ENCODE peak calls at places on chromosomes 6 and 20, in five cellular contexts. One of them, this sample, is unnamed.

GRCh38 chr20:61850926-61851900 is 214.5 kb downstream of the TAF4 start:
- DNase-seq in IMR-90: peak; percentile 15
- DNase-seq in A549: no peak
- DNase-seq in breast epithelium: no peak
- DNase-seq in CD8-positive, alpha-beta memory T cell: no peak
- DNase-seq in this sample: no peak

GRCh38 chr20:10209091-10209490 is 9.5 kb upstream of the SNAP25 start:
- DNase-seq in CD8-positive, alpha-beta memory T cell: no peak
- DNase-seq in breast epithelium: no peak
- DNase-seq in IMR-90: peak; percentile 73
- DNase-seq in A549: no peak
- DNase-seq in this sample: no peak

GRCh38 chr6:113697642-113698410 is 159.3 kb upstream of the MARCKS start:
- DNase-seq in IMR-90: peak; percentile 98
- DNase-seq in CD8-positive, alpha-beta memory T cell: no peak
- DNase-seq in breast epithelium: no peak
- DNase-seq in A549: no peak
- DNase-seq in this sample: no peak

GRCh38 chr6:8570241-8570924 is 135.0 kb upstream of the SLC35B3 start:
- DNase-seq in CD8-positive, alpha-beta memory T cell: no peak
- DNase-seq in breast epithelium: no peak
- DNase-seq in A549: no peak
- DNase-seq in IMR-90: no peak
- DNase-seq in this sample: no peak

GRCh38 chr20:11542645-11543044 is 375.0 kb upstream of the BTBD3 start:
- DNase-seq in breast epithelium: no peak
- DNase-seq in A549: no peak
- DNase-seq in CD8-positive, alpha-beta memory T cell: no peak
- DNase-seq in IMR-90: no peak
- DNase-seq in this sample: no peak

GRCh38 chr20:37142708-37143107 is 36.4 kb upstream of the RPN2 start:
- DNase-seq in IMR-90: peak; percentile 6
- DNase-seq in A549: no peak
- DNase-seq in breast epithelium: no peak
- DNase-seq in CD8-positive, alpha-beta memory T cell: no peak
- DNase-seq in this sample: no peak

GRCh38 chr6:127951172-127951995 is 50.5 kb upstream of the THEMIS start:
- DNase-seq in breast epithelium: no peak
- DNase-seq in CD8-positive, alpha-beta memory T cell: peak; percentile 68
- DNase-seq in IMR-90: no peak
- DNase-seq in A549: no peak
- DNase-seq in this sample: no peak

GRCh38 chr20:17888044-17888443 is 80.5 kb downstream of the SNX5 start:
- DNase-seq in CD8-positive, alpha-beta memory T cell: no peak
- DNase-seq in A549: no peak
- DNase-seq in IMR-90: no peak
- DNase-seq in breast epithelium: no peak
- DNase-seq in this sample: no peak

GRCh38 chr6:23559587-23560343 is 566.2 kb upstream of the NRSN1 start:
- DNase-seq in breast epithelium: no peak
- DNase-seq in CD8-positive, alpha-beta memory T cell: no peak
- DNase-seq in A549: no peak
- DNase-seq in IMR-90: no peak
- DNase-seq in this sample: no peak

GRCh38 chr20:50478162-50479036 is 31.8 kb upstream of the PTPN1 start:
- DNase-seq in IMR-90: peak; percentile 29
- DNase-seq in CD8-positive, alpha-beta memory T cell: peak; percentile 55
- DNase-seq in breast epithelium: peak; percentile 70
- DNase-seq in A549: peak; percentile 64
- DNase-seq in this sample: no peak

GRCh38 chr6:168129292-168130167 is 50.5 kb upstream of the FRMD1 start:
- DNase-seq in A549: no peak
- DNase-seq in breast epithelium: no peak
- DNase-seq in IMR-90: no peak
- DNase-seq in CD8-positive, alpha-beta memory T cell: no peak
- DNase-seq in this sample: no peak

GRCh38 chr20:50690979-50691584 is at the start of gene RIPOR3:
- DNase-seq in IMR-90: no peak
- DNase-seq in CD8-positive, alpha-beta memory T cell: no peak
- DNase-seq in A549: no peak
- DNase-seq in breast epithelium: no peak
- DNase-seq in this sample: no peak

GRCh38 chr6:73710470-73710869 is 14.5 kb downstream of the CD109 start:
- DNase-seq in A549: no peak
- DNase-seq in CD8-positive, alpha-beta memory T cell: no peak
- DNase-seq in IMR-90: peak; percentile 68
- DNase-seq in breast epithelium: no peak
- DNase-seq in this sample: no peak

GRCh38 chr20:38109657-38110524 is 55.2 kb downstream of the TGM2 start:
- DNase-seq in breast epithelium: no peak
- DNase-seq in A549: peak; percentile 77
- DNase-seq in IMR-90: peak; percentile 79
- DNase-seq in CD8-positive, alpha-beta memory T cell: no peak
- DNase-seq in this sample: no peak

GRCh38 chr20:13809373-13809772 is 24.5 kb downstream of the NDUFAF5 start:
- DNase-seq in breast epithelium: no peak
- DNase-seq in A549: no peak
- DNase-seq in CD8-positive, alpha-beta memory T cell: no peak
- DNase-seq in IMR-90: no peak
- DNase-seq in this sample: no peak

GRCh38 chr6:34246563-34247391 is 2.0 kb downstream of the SMIM29 start:
- DNase-seq in A549: no peak
- DNase-seq in IMR-90: peak; percentile 46
- DNase-seq in CD8-positive, alpha-beta memory T cell: no peak
- DNase-seq in breast epithelium: no peak
- DNase-seq in this sample: no peak

DNA sequence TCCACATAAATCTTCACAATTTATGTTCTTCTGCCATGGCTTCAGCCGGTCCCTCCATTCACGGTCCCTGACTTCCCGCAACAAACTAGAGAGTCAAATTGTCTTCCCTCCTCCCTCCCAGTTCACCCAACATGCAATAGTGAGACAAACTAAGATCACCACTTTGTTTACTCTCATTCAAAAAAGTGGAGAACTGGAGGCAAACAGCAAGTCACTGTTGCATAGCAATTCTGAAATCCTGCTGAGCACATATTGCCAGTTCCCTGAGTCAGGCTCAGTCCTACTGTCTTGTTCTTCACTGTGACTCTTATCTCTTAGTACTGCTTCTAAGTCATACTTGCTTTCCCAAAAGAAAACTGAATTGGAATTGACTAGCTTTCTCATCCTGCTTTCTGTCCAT is 287.2 kb upstream of the SASH1 start:
- DNase-seq in A549: no peak
- DNase-seq in breast epithelium: no peak
- DNase-seq in IMR-90: no peak
- DNase-seq in CD8-positive, alpha-beta memory T cell: no peak
- DNase-seq in this sample: no peak
- H3K27ac ChIP-seq in A549: no peak overlapping the region
- H3K27ac ChIP-seq in breast epithelium: no peak overlapping the region
- H3K27ac ChIP-seq in IMR-90: no peak overlapping the region
- H3K27ac ChIP-seq in CD8-positive, alpha-beta memory T cell: no peak overlapping the region
- H3K27ac ChIP-seq in this sample: no peak overlapping the region

GRCh38 chr20:5513975-5514516 is 197.3 kb upstream of the PROKR2 start:
- DNase-seq in breast epithelium: no peak
- DNase-seq in CD8-positive, alpha-beta memory T cell: no peak
- DNase-seq in A549: peak; percentile 84
- DNase-seq in IMR-90: peak; percentile 49
- DNase-seq in this sample: no peak
- H3K27ac ChIP-seq in breast epithelium: no peak overlapping the region
- H3K27ac ChIP-seq in CD8-positive, alpha-beta memory T cell: no peak overlapping the region
- H3K27ac ChIP-seq in A549: peak overlapping the region; percentile 78
- H3K27ac ChIP-seq in IMR-90: no peak overlapping the region
- H3K27ac ChIP-seq in this sample: no peak overlapping the region

DNA sequence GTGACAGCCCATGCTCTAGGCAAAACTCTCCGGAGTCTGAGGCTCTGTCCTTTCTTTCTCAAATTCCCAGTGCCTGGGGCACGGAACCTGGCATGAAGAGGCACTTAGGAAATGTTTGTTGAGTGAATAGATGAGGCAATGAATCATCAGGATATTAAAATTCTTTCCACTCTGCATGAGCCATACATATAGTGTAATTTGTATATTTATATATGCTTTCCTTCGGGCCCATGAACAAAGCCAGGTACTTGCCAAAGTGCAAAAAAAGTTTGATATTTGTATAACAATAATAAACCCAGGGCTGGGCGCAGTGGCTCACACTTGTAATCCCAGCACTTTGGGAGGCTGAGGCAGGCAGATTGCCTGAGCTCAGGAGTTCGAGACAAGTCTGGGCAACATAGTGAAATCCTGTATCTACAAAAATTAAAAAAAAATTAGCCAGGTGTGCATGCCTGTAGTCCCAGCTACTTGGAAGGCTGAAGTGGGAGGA is 212.3 kb upstream of the ZNF217 start:
- DNase-seq in A549: peak; percentile 82
- DNase-seq in CD8-positive, alpha-beta memory T cell: no peak
- DNase-seq in breast epithelium: peak; percentile 59
- DNase-seq in IMR-90: peak; percentile 81
- DNase-seq in this sample: no peak
- H3K27ac ChIP-seq in A549: peak overlapping the region; percentile 90
- H3K27ac ChIP-seq in CD8-positive, alpha-beta memory T cell: no peak overlapping the region
- H3K27ac ChIP-seq in breast epithelium: no peak overlapping the region
- H3K27ac ChIP-seq in IMR-90: no peak overlapping the region
- H3K27ac ChIP-seq in this sample: no peak overlapping the region

DNA sequence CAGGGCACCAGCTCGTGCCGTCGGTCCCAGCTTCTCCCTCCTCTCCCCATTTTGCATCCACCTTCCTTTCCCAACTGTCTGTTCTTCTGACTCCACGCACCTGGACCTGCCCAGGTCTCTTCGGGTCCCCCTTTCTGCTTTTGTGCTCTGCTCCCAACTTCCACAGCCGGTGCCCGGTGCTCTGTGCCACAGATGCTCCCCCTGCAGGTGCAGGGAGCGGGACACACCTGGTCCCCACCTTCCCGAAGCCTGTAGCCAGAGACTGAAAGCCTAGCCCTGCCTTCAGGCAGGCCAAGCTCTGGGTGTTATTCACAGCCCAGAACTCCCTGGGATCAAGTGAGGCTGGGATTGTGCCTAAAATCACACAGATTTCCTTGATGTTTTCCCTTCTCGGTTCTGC is 24.6 kb upstream of the BMP7 start:
- DNase-seq in CD8-positive, alpha-beta memory T cell: no peak
- DNase-seq in IMR-90: no peak
- DNase-seq in breast epithelium: no peak
- DNase-seq in A549: no peak
- DNase-seq in this sample: no peak
- H3K27ac ChIP-seq in CD8-positive, alpha-beta memory T cell: no peak overlapping the region
- H3K27ac ChIP-seq in IMR-90: no peak overlapping the region
- H3K27ac ChIP-seq in breast epithelium: no peak overlapping the region
- H3K27ac ChIP-seq in A549: no peak overlapping the region
- H3K27ac ChIP-seq in this sample: no peak overlapping the region

GRCh38 chr6:99177736-99178135 is 171.7 kb downstream of the FAXC start:
- DNase-seq in IMR-90: no peak
- DNase-seq in breast epithelium: no peak
- DNase-seq in CD8-positive, alpha-beta memory T cell: no peak
- DNase-seq in A549: no peak
- DNase-seq in this sample: no peak
- H3K27ac ChIP-seq in IMR-90: no peak overlapping the region
- H3K27ac ChIP-seq in breast epithelium: no peak overlapping the region
- H3K27ac ChIP-seq in CD8-positive, alpha-beta memory T cell: no peak overlapping the region
- H3K27ac ChIP-seq in A549: no peak overlapping the region
- H3K27ac ChIP-seq in this sample: no peak overlapping the region